ENCODE peak calls at places on chromosomes 12 and 14, in five cellular contexts. One of them, this sample, is unnamed.

GRCh38 chr12:120141336-120141735 is 24.8 kb upstream of the RAB35 start:
- DNase-seq in cardiac fibroblast: no peak
- DNase-seq in EL: no peak
- DNase-seq in effector CD8-positive, alpha-beta T cell: no peak
- DNase-seq in NCI-H460: no peak
- DNase-seq in this sample: no peak

GRCh38 chr12:126914170-126914796 is 1352.7 kb upstream of the TMEM132C start:
- DNase-seq in cardiac fibroblast: no peak
- DNase-seq in EL: no peak
- DNase-seq in effector CD8-positive, alpha-beta T cell: no peak
- DNase-seq in NCI-H460: no peak
- DNase-seq in this sample: no peak

GRCh38 chr12:57623811-57624390 is 9.1 kb downstream of the B4GALNT1 start:
- DNase-seq in cardiac fibroblast: no peak
- DNase-seq in EL: no peak
- DNase-seq in effector CD8-positive, alpha-beta T cell: no peak
- DNase-seq in NCI-H460: no peak
- DNase-seq in this sample: no peak

GRCh38 chr14:85439696-85440328 is 90.1 kb upstream of the FLRT2 start:
- DNase-seq in cardiac fibroblast: peak
- DNase-seq in EL: peak
- DNase-seq in effector CD8-positive, alpha-beta T cell: no peak
- DNase-seq in NCI-H460: peak
- DNase-seq in this sample: no peak

GRCh38 chr12:65525501-65526141 is 247.1 kb downstream of the MSRB3 start:
- DNase-seq in cardiac fibroblast: no peak
- DNase-seq in EL: peak
- DNase-seq in effector CD8-positive, alpha-beta T cell: no peak
- DNase-seq in NCI-H460: no peak
- DNase-seq in this sample: no peak

GRCh38 chr14:59309291-59309900 is 120.9 kb downstream of the DAAM1 start:
- DNase-seq in cardiac fibroblast: peak
- DNase-seq in EL: no peak
- DNase-seq in effector CD8-positive, alpha-beta T cell: no peak
- DNase-seq in NCI-H460: no peak
- DNase-seq in this sample: no peak

GRCh38 chr12:62977419-62977818 is 42.5 kb upstream of the PPM1H start:
- DNase-seq in cardiac fibroblast: no peak
- DNase-seq in EL: peak
- DNase-seq in effector CD8-positive, alpha-beta T cell: no peak
- DNase-seq in NCI-H460: no peak
- DNase-seq in this sample: no peak

GRCh38 chr12:9041321-9041720 is 52.0 kb downstream of the KLRG1 start:
- DNase-seq in cardiac fibroblast: peak
- DNase-seq in EL: no peak
- DNase-seq in effector CD8-positive, alpha-beta T cell: no peak
- DNase-seq in NCI-H460: no peak
- DNase-seq in this sample: no peak

GRCh38 chr12:112978163-112979081 is at the start of gene OAS2:
- DNase-seq in cardiac fibroblast: peak
- DNase-seq in EL: peak
- DNase-seq in effector CD8-positive, alpha-beta T cell: peak
- DNase-seq in NCI-H460: peak
- DNase-seq in this sample: peak

GRCh38 chr14:20434701-20435453 is 1.1 kb downstream of the KLHL33 start:
- DNase-seq in cardiac fibroblast: peak
- DNase-seq in EL: no peak
- DNase-seq in effector CD8-positive, alpha-beta T cell: no peak
- DNase-seq in NCI-H460: no peak
- DNase-seq in this sample: no peak

GRCh38 chr14:59123975-59124374 is 64.5 kb upstream of the DAAM1 start:
- DNase-seq in cardiac fibroblast: peak
- DNase-seq in EL: peak
- DNase-seq in effector CD8-positive, alpha-beta T cell: no peak
- DNase-seq in NCI-H460: no peak
- DNase-seq in this sample: no peak

GRCh38 chr14:95498622-95499353 is 17.7 kb downstream of the SYNE3 start:
- DNase-seq in cardiac fibroblast: peak
- DNase-seq in EL: peak
- DNase-seq in effector CD8-positive, alpha-beta T cell: no peak
- DNase-seq in NCI-H460: no peak
- DNase-seq in this sample: no peak

GRCh38 chr12:47551426-47551851 is 154.4 kb downstream of the RPAP3 start:
- DNase-seq in cardiac fibroblast: peak
- DNase-seq in EL: peak
- DNase-seq in effector CD8-positive, alpha-beta T cell: no peak
- DNase-seq in NCI-H460: peak
- DNase-seq in this sample: no peak

GRCh38 chr14:76998777-76999366 is 29.6 kb downstream of the IRF2BPL start:
- DNase-seq in cardiac fibroblast: no peak
- DNase-seq in EL: no peak
- DNase-seq in effector CD8-positive, alpha-beta T cell: no peak
- DNase-seq in NCI-H460: no peak
- DNase-seq in this sample: no peak

GRCh38 chr14:73743431-73743931 is 29.3 kb upstream of the PNMA1 start:
- DNase-seq in cardiac fibroblast: no peak
- DNase-seq in EL: no peak
- DNase-seq in effector CD8-positive, alpha-beta T cell: peak
- DNase-seq in NCI-H460: no peak
- DNase-seq in this sample: no peak

GRCh38 chr14:34951286-34951685 is 31.5 kb upstream of the SRP54 start:
- DNase-seq in cardiac fibroblast: peak
- DNase-seq in EL: peak
- DNase-seq in effector CD8-positive, alpha-beta T cell: no peak
- DNase-seq in NCI-H460: no peak
- DNase-seq in this sample: no peak

GRCh38 chr14:23787436-23787835 is 151.3 kb downstream of the DHRS2 start:
- DNase-seq in cardiac fibroblast: no peak
- DNase-seq in EL: no peak
- DNase-seq in effector CD8-positive, alpha-beta T cell: no peak
- DNase-seq in NCI-H460: no peak
- DNase-seq in this sample: no peak

GRCh38 chr12:66693901-66694513 is 15.1 kb upstream of the GRIP1 start:
- DNase-seq in cardiac fibroblast: peak
- DNase-seq in EL: peak
- DNase-seq in effector CD8-positive, alpha-beta T cell: no peak
- DNase-seq in NCI-H460: peak
- DNase-seq in this sample: peak

GRCh38 chr12:112906712-112907414 is at the start of gene OAS1:
- DNase-seq in cardiac fibroblast: peak
- DNase-seq in EL: peak
- DNase-seq in effector CD8-positive, alpha-beta T cell: no peak
- DNase-seq in NCI-H460: peak
- DNase-seq in this sample: peak

GRCh38 chr12:110957652-110958051 is 37.3 kb upstream of the MYL2 start:
- DNase-seq in cardiac fibroblast: no peak
- DNase-seq in EL: no peak
- DNase-seq in effector CD8-positive, alpha-beta T cell: no peak
- DNase-seq in NCI-H460: no peak
- DNase-seq in this sample: no peak

GRCh38 chr12:78275886-78276285 is 445.2 kb downstream of the NAV3 start:
- DNase-seq in cardiac fibroblast: no peak
- DNase-seq in EL: no peak
- DNase-seq in effector CD8-positive, alpha-beta T cell: no peak
- DNase-seq in NCI-H460: no peak
- DNase-seq in this sample: no peak

GRCh38 chr12:10940389-10940788 is 1.3 kb upstream of the TAS2R14 start:
- DNase-seq in cardiac fibroblast: peak
- DNase-seq in EL: peak
- DNase-seq in effector CD8-positive, alpha-beta T cell: no peak
- DNase-seq in NCI-H460: no peak
- DNase-seq in this sample: no peak

GRCh38 chr12:132324173-132324572 is 5.2 kb downstream of the GALNT9 start:
- DNase-seq in cardiac fibroblast: no peak
- DNase-seq in EL: no peak
- DNase-seq in effector CD8-positive, alpha-beta T cell: no peak
- DNase-seq in NCI-H460: no peak
- DNase-seq in this sample: no peak

GRCh38 chr12:80834724-80835123 is 103.0 kb downstream of the LIN7A start:
- DNase-seq in cardiac fibroblast: no peak
- DNase-seq in EL: no peak
- DNase-seq in effector CD8-positive, alpha-beta T cell: no peak
- DNase-seq in NCI-H460: no peak
- DNase-seq in this sample: no peak

GRCh38 chr12:56551070-56551469 is 29.4 kb downstream of the RBMS2 start:
- DNase-seq in cardiac fibroblast: no peak
- DNase-seq in EL: no peak
- DNase-seq in effector CD8-positive, alpha-beta T cell: no peak
- DNase-seq in NCI-H460: no peak
- DNase-seq in this sample: no peak

GRCh38 chr14:21044106-21044618 is 2.0 kb downstream of the RNASE7 start:
- DNase-seq in cardiac fibroblast: no peak
- DNase-seq in EL: no peak
- DNase-seq in effector CD8-positive, alpha-beta T cell: no peak
- DNase-seq in NCI-H460: no peak
- DNase-seq in this sample: no peak

GRCh38 chr14:68958553-68958952 is 20.5 kb downstream of the ACTN1 start:
- DNase-seq in cardiac fibroblast: peak
- DNase-seq in EL: peak
- DNase-seq in effector CD8-positive, alpha-beta T cell: no peak
- DNase-seq in NCI-H460: no peak
- DNase-seq in this sample: no peak

GRCh38 chr12:5796171-5797091 is 148.6 kb downstream of the ANO2 start:
- DNase-seq in cardiac fibroblast: no peak
- DNase-seq in EL: peak
- DNase-seq in effector CD8-positive, alpha-beta T cell: no peak
- DNase-seq in NCI-H460: no peak
- DNase-seq in this sample: no peak

GRCh38 chr14:70700955-70701354 is 59.2 kb downstream of the TTC9 start:
- DNase-seq in cardiac fibroblast: no peak
- DNase-seq in EL: no peak
- DNase-seq in effector CD8-positive, alpha-beta T cell: no peak
- DNase-seq in NCI-H460: no peak
- DNase-seq in this sample: no peak

GRCh38 chr12:18158774-18159557 is 69.0 kb upstream of the RERGL start:
- DNase-seq in cardiac fibroblast: peak
- DNase-seq in EL: peak
- DNase-seq in effector CD8-positive, alpha-beta T cell: no peak
- DNase-seq in NCI-H460: peak
- DNase-seq in this sample: peak

GRCh38 chr12:107903377-107904061 is 129.0 kb downstream of the ASCL4 start:
- DNase-seq in cardiac fibroblast: no peak
- DNase-seq in EL: peak
- DNase-seq in effector CD8-positive, alpha-beta T cell: no peak
- DNase-seq in NCI-H460: peak
- DNase-seq in this sample: peak

GRCh38 chr14:53509227-53509822 is 356.2 kb upstream of the DDHD1 start:
- DNase-seq in cardiac fibroblast: no peak
- DNase-seq in EL: peak
- DNase-seq in effector CD8-positive, alpha-beta T cell: no peak
- DNase-seq in NCI-H460: no peak
- DNase-seq in this sample: no peak

GRCh38 chr14:103483600-103483999 is 39.0 kb downstream of the CKB start:
- DNase-seq in cardiac fibroblast: peak
- DNase-seq in EL: peak
- DNase-seq in effector CD8-positive, alpha-beta T cell: no peak
- DNase-seq in NCI-H460: no peak
- DNase-seq in this sample: no peak

GRCh38 chr12:116714175-116714574 is 23.7 kb downstream of the SPRING1 start:
- DNase-seq in cardiac fibroblast: no peak
- DNase-seq in EL: no peak
- DNase-seq in effector CD8-positive, alpha-beta T cell: no peak
- DNase-seq in NCI-H460: no peak
- DNase-seq in this sample: no peak

GRCh38 chr14:105999361-106000028 is 473.1 kb downstream of the TMEM121 start:
- DNase-seq in cardiac fibroblast: no peak
- DNase-seq in EL: peak
- DNase-seq in effector CD8-positive, alpha-beta T cell: peak
- DNase-seq in NCI-H460: peak
- DNase-seq in this sample: peak

GRCh38 chr14:57008534-57008933 is 198.3 kb upstream of the OTX2 start:
- DNase-seq in cardiac fibroblast: no peak
- DNase-seq in EL: no peak
- DNase-seq in effector CD8-positive, alpha-beta T cell: no peak
- DNase-seq in NCI-H460: no peak
- DNase-seq in this sample: no peak

GRCh38 chr12:51971679-51972423 is 20.4 kb downstream of the ACVR1B start:
- DNase-seq in cardiac fibroblast: peak
- DNase-seq in EL: no peak
- DNase-seq in effector CD8-positive, alpha-beta T cell: no peak
- DNase-seq in NCI-H460: no peak
- DNase-seq in this sample: no peak

GRCh38 chr14:101828038-101828437 is 66.5 kb downstream of the PPP2R5C start:
- DNase-seq in cardiac fibroblast: no peak
- DNase-seq in EL: no peak
- DNase-seq in effector CD8-positive, alpha-beta T cell: no peak
- DNase-seq in NCI-H460: no peak
- DNase-seq in this sample: no peak

This sample was measured in germinal center.